ENCODE peak calls at places on chromosomes 16 and 17, in ten cellular contexts. E is heart right ventricle; O is right lobe of liver; W is tibial artery; C is foreskin fibroblast; J is esophagus squamous epithelium; B is CD8-positive, alpha-beta T cell; M is heart left ventricle; X is retinal pigment epithelial cell; Z is lower leg skin. N is an unnamed sample.

GRCh38 chr17:1511290-1511689 is 5.1 kb downstream of the INPP5K start:
- DNase-seq in W (peak), O (no peak), C (no peak), E (peak), M (peak), J (no peak), X (no peak), B (no peak), Z (no peak), N (peak)

GRCh38 chr16:84462296-84463210 is 41.9 kb downstream of the MEAK7 start:
- DNase-seq in C (no peak), X (no peak), B (no peak), Z (no peak), J (no peak), M (no peak), E (no peak), W (peak), O (no peak), N (no peak)

GRCh38 chr17:40963838-40964237 is 2.9 kb downstream of the KRT39 start:
- DNase-seq in B (no peak), C (no peak), M (no peak), O (no peak), J (no peak), Z (no peak), W (no peak), X (no peak), E (no peak), N (peak)

GRCh38 chr16:83205896-83206295 is 579.1 kb downstream of the CDH13 start:
- DNase-seq in W (no peak), Z (no peak), B (no peak), M (no peak), E (no peak), O (no peak), C (no peak), X (no peak), J (no peak), N (peak)

GRCh38 chr16:80142940-80143339 is 397.9 kb upstream of the DYNLRB2 start:
- DNase-seq in W (no peak), C (no peak), M (no peak), X (no peak), Z (no peak), J (no peak), B (no peak), O (no peak), E (no peak), N (no peak)

GRCh38 chr16:68997564-68997963 is 107.9 kb upstream of the HAS3 start:
- DNase-seq in B (no peak), J (no peak), X (no peak), M (no peak), C (no peak), W (no peak), Z (no peak), O (no peak), E (no peak), N (no peak)

GRCh38 chr17:28267720-28268609 is 51.0 kb upstream of the TMEM97 start:
- DNase-seq in C (no peak), W (no peak), Z (no peak), E (no peak), M (no peak), J (no peak), B (no peak), X (no peak), O (no peak), N (no peak)

GRCh38 chr16:14106457-14106856 is 35.3 kb downstream of the MRTFB start:
- DNase-seq in C (no peak), W (no peak), B (no peak), O (no peak), Z (no peak), M (no peak), X (no peak), J (no peak), E (no peak), N (no peak)

GRCh38 chr17:57442914-57443571 is 186.7 kb downstream of the MSI2 start:
- DNase-seq in B (peak), O (no peak), M (peak), W (no peak), X (no peak), Z (peak), J (no peak), E (no peak), C (no peak), N (peak)

GRCh38 chr17:28173801-28174200 is 131.3 kb downstream of the NLK start:
- DNase-seq in Z (no peak), M (no peak), B (no peak), X (no peak), W (no peak), E (no peak), O (no peak), J (no peak), C (no peak), N (peak)

GRCh38 chr17:81518785-81519283 is 6.2 kb upstream of the ACTG1 start:
- DNase-seq in B (no peak), E (no peak), Z (no peak), W (peak), C (no peak), M (peak), O (peak), X (no peak), J (no peak), N (peak)

GRCh38 chr16:49608095-49608494 is 234.5 kb downstream of the C16orf78 start:
- DNase-seq in M (no peak), C (no peak), B (no peak), W (peak), X (no peak), O (peak), J (no peak), E (no peak), Z (no peak), N (no peak)

GRCh38 chr16:50539822-50540710 is 8.1 kb upstream of the NKD1 start:
- DNase-seq in B (no peak), M (no peak), W (no peak), O (no peak), E (no peak), Z (no peak), X (no peak), J (no peak), C (no peak), N (no peak)

GRCh38 chr17:79628861-79629547 is 18.2 kb upstream of the RBFOX3 start:
- DNase-seq in B (no peak), M (no peak), W (peak), O (peak), J (no peak), C (no peak), Z (no peak), X (no peak), E (no peak), N (no peak)

GRCh38 chr16:12160815-12161550 is 184.4 kb downstream of the SNX29 start:
- DNase-seq in X (no peak), O (no peak), B (no peak), C (no peak), W (no peak), E (no peak), M (no peak), Z (no peak), J (no peak), N (no peak)

GRCh38 chr17:80419255-80419654 is 4.3 kb downstream of the ENDOV start:
- DNase-seq in E (no peak), J (no peak), B (no peak), X (no peak), C (no peak), M (no peak), Z (no peak), O (no peak), W (no peak), N (no peak)

GRCh38 chr16:11356573-11357331 is 11.5 kb downstream of the RMI2 start:
- DNase-seq in W (peak), M (peak), E (peak), X (no peak), O (peak), J (no peak), Z (no peak), C (peak), B (peak), N (peak)

GRCh38 chr17:66830451-66830850 is 4.5 kb upstream of the CACNG5 start:
- DNase-seq in Z (no peak), B (no peak), E (no peak), W (peak), C (no peak), J (no peak), O (no peak), M (no peak), X (no peak), N (no peak)

GRCh38 chr17:43900858-43901754 is 6.2 kb downstream of the MPP2 start:
- DNase-seq in O (no peak), W (no peak), E (no peak), M (no peak), C (no peak), J (no peak), Z (no peak), X (no peak), B (no peak), N (no peak)

GRCh38 chr16:57208926-57209325 is 22.8 kb downstream of the RSPRY1 start:
- DNase-seq in X (no peak), E (no peak), M (no peak), C (no peak), J (no peak), O (no peak), B (no peak), Z (no peak), W (no peak), N (no peak)

GRCh38 chr17:26731005-26731921 is 562.7 kb upstream of the WSB1 start:
- DNase-seq in E (no peak), B (no peak), W (no peak), O (peak), M (no peak), Z (no peak), X (no peak), J (no peak), C (no peak), N (no peak)

GRCh38 chr16:81703177-81704155 is 75.6 kb upstream of the PLCG2 start:
- DNase-seq in W (no peak), O (no peak), M (no peak), B (no peak), Z (no peak), C (peak), E (no peak), J (no peak), X (peak), N (peak)
- H3K4me3 ChIP-seq in W (no peak), O (no peak), M (no peak), B (no peak), Z (no peak), C (peak), E (no peak), J (no peak), X (no peak), N (no peak)

GRCh38 chr17:75777243-75777922 is 7.2 kb upstream of the UNK start:
- DNase-seq in W (no peak), J (no peak), X (no peak), C (no peak), B (no peak), O (no peak), M (no peak), Z (no peak), E (no peak), N (no peak)

GRCh38 chr17:75778861-75779249 is 5.8 kb upstream of the UNK start:
- DNase-seq in C (no peak), X (no peak), O (peak), W (no peak), M (no peak), B (no peak), E (no peak), Z (no peak), J (no peak), N (peak)

GRCh38 chr17:75776399-75777242 is 8.0 kb upstream of the UNK start:
- DNase-seq in B (peak), W (peak), E (no peak), J (no peak), C (no peak), X (no peak), Z (peak), M (no peak), O (no peak), N (no peak)

GRCh38 chr17:75779987-75780889 is 4.4 kb upstream of the UNK start:
- DNase-seq in J (no peak), C (no peak), E (no peak), X (no peak), B (no peak), W (no peak), M (no peak), Z (no peak), O (no peak), N (no peak)

DNA sequence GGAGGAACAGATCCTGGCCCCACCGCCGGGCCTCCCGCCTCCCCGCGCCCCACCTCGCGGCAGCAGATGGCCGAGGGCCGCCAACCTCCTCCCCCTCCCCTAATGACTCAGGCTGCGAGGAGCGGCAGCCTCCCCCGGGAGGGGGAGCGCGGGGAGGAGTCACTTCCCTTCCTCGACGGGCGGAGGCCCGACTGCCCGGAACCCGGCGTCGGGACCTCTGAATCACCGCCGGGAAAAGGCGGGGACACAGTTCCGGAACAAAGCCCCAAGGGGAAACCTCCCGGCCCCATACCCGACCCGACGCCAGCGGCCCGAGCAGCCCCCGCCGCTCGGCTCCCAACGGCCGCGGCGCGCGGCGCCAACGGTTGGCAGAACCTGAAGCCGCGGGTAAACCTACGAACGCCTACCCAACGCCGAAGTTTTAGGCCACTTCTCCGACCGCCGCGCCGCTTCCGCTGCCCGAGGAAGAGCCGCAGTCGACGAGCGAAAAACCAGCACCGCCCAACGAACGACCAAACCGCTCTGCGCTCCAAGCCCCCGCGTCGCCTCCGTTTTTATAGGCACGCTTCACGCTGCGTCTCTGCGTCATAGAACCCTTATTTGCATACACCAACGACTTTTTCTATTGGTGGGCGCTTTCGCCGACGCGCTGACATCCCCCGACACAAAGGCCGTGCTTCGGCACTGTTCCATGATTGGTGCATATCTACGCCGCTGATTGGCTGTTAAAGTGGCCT is 5.2 kb upstream of the UNK start:
- DNase-seq in E (peak), O (peak), W (peak), X (peak), J (peak), M (peak), C (peak), Z (peak), B (peak), N (peak)
- TF ChIP-seq CTCF in E (no peak), O (no peak), W (peak), X (no peak), J (no peak), M (peak), C (no peak), Z (peak), B (no peak), N (no peak)

GRCh38 chr16:1471569-1472194 is 3.1 kb downstream of the CLCN7 start:
- DNase-seq in J (no peak), B (no peak), M (no peak), O (no peak), X (no peak), C (no peak), E (no peak), W (no peak), Z (no peak), N (no peak)
- H3K4me3 ChIP-seq in J (no peak), B (no peak), M (no peak), O (no peak), X (no peak), C (no peak), E (no peak), W (no peak), Z (no peak), N (no peak)

GRCh38 chr17:45234641-45235040 is 13.0 kb downstream of the FMNL1 start:
- DNase-seq in C (no peak), W (no peak), J (no peak), E (no peak), Z (no peak), B (no peak), O (peak), X (no peak), M (no peak), N (no peak)
- TF ChIP-seq CTCF in C (peak), W (no peak), J (no peak), E (no peak), Z (no peak), B (peak), O (peak), X (peak), M (no peak), N (peak)

DNA sequence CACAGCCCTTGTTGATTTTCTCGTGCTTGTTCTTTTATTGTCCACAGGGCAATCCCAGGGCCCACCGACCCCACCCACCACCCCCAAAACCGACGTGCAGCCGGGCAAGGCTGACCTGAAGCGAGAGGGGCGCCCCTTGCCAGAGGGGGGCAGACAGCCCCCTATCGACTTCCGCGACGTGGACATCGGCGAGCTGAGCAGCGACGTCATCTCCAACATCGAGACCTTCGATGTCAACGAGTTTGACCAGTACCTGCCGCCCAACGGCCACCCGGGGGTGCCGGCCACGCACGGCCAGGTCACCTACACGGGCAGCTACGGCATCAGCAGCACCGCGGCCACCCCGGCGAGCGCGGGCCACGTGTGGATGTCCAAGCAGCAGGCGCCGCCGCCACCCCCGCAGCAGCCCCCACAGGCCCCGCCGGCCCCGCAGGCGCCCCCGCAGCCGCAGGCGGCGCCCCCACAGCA is 2.7 kb downstream of the SOX9 start:
- DNase-seq in E (no peak), C (no peak), W (no peak), J (no peak), X (no peak), B (no peak), M (no peak), Z (no peak), O (no peak), N (no peak)
- H3K4me3 ChIP-seq in E (peak), C (peak), W (no peak), J (no peak), X (peak), B (no peak), M (peak), Z (peak), O (no peak), N (no peak)

GRCh38 chr16:968620-969019 is 2.2 kb downstream of the LMF1 start:
- DNase-seq in J (no peak), M (no peak), B (no peak), X (no peak), Z (no peak), W (no peak), E (no peak), O (no peak), C (no peak), N (no peak)
- TF ChIP-seq CTCF in J (no peak), M (no peak), B (no peak), X (no peak), Z (no peak), W (no peak), E (no peak), O (no peak), C (no peak), N (no peak)

N was measured in epithelial cell of esophagus.